ENCODE peak calls at places on chromosome 1, in ten cellular contexts. One of them, this sample, is unnamed.

GRCh38 chr1:36352910-36353878 is 29.7 kb upstream of the EVA1B start:
- DNase-seq in IMR-90: peak
- DNase-seq in Panc1: no peak
- DNase-seq in WERI-Rb-1: no peak
- DNase-seq in GM06990: no peak
- DNase-seq in foreskin fibroblast: peak
- DNase-seq in GM23338: no peak
- DNase-seq in heart left ventricle: no peak
- DNase-seq in AG09309: no peak
- DNase-seq in retinal pigment epithelial cell: no peak
- DNase-seq in this sample: no peak

GRCh38 chr1:32782086-32782485 is 35.1 kb downstream of the YARS1 start:
- DNase-seq in IMR-90: no peak
- DNase-seq in Panc1: no peak
- DNase-seq in AG09309: no peak
- DNase-seq in GM23338: no peak
- DNase-seq in GM06990: no peak
- DNase-seq in heart left ventricle: no peak
- DNase-seq in WERI-Rb-1: no peak
- DNase-seq in retinal pigment epithelial cell: no peak
- DNase-seq in foreskin fibroblast: no peak
- DNase-seq in this sample: no peak

GRCh38 chr1:10267319-10267718 is 56.9 kb downstream of the KIF1B start:
- DNase-seq in IMR-90: peak
- DNase-seq in retinal pigment epithelial cell: no peak
- DNase-seq in WERI-Rb-1: no peak
- DNase-seq in GM23338: no peak
- DNase-seq in AG09309: no peak
- DNase-seq in foreskin fibroblast: peak
- DNase-seq in GM06990: no peak
- DNase-seq in Panc1: no peak
- DNase-seq in heart left ventricle: no peak
- DNase-seq in this sample: no peak

GRCh38 chr1:8284167-8284566 is 33.7 kb upstream of the SLC45A1 start:
- DNase-seq in GM06990: no peak
- DNase-seq in AG09309: no peak
- DNase-seq in WERI-Rb-1: no peak
- DNase-seq in IMR-90: peak
- DNase-seq in foreskin fibroblast: peak
- DNase-seq in Panc1: no peak
- DNase-seq in GM23338: no peak
- DNase-seq in heart left ventricle: no peak
- DNase-seq in retinal pigment epithelial cell: no peak
- DNase-seq in this sample: no peak

GRCh38 chr1:39500862-39501389 is 9.5 kb downstream of the BMP8A start:
- DNase-seq in heart left ventricle: no peak
- DNase-seq in retinal pigment epithelial cell: no peak
- DNase-seq in GM06990: no peak
- DNase-seq in WERI-Rb-1: no peak
- DNase-seq in Panc1: no peak
- DNase-seq in GM23338: no peak
- DNase-seq in IMR-90: no peak
- DNase-seq in AG09309: no peak
- DNase-seq in foreskin fibroblast: no peak
- DNase-seq in this sample: no peak

GRCh38 chr1:154446292-154446691 is 41.1 kb downstream of the IL6R start:
- DNase-seq in GM23338: no peak
- DNase-seq in IMR-90: peak
- DNase-seq in retinal pigment epithelial cell: peak
- DNase-seq in foreskin fibroblast: peak
- DNase-seq in heart left ventricle: no peak
- DNase-seq in WERI-Rb-1: no peak
- DNase-seq in GM06990: no peak
- DNase-seq in Panc1: no peak
- DNase-seq in AG09309: peak
- DNase-seq in this sample: no peak

GRCh38 chr1:66489146-66489545 is 44.8 kb upstream of the SGIP1 start:
- DNase-seq in foreskin fibroblast: peak
- DNase-seq in heart left ventricle: no peak
- DNase-seq in IMR-90: peak
- DNase-seq in WERI-Rb-1: no peak
- DNase-seq in Panc1: no peak
- DNase-seq in retinal pigment epithelial cell: no peak
- DNase-seq in GM06990: no peak
- DNase-seq in AG09309: no peak
- DNase-seq in GM23338: no peak
- DNase-seq in this sample: no peak

GRCh38 chr1:40976952-40977690 is 2.4 kb upstream of the CTPS1 start:
- DNase-seq in heart left ventricle: no peak
- DNase-seq in Panc1: no peak
- DNase-seq in GM06990: no peak
- DNase-seq in retinal pigment epithelial cell: no peak
- DNase-seq in AG09309: no peak
- DNase-seq in GM23338: no peak
- DNase-seq in IMR-90: peak
- DNase-seq in foreskin fibroblast: peak
- DNase-seq in WERI-Rb-1: no peak
- DNase-seq in this sample: no peak

GRCh38 chr1:75083848-75084514 is 50.2 kb upstream of the LHX8 start:
- DNase-seq in foreskin fibroblast: no peak
- DNase-seq in IMR-90: no peak
- DNase-seq in WERI-Rb-1: no peak
- DNase-seq in heart left ventricle: no peak
- DNase-seq in Panc1: no peak
- DNase-seq in GM06990: no peak
- DNase-seq in retinal pigment epithelial cell: no peak
- DNase-seq in GM23338: peak
- DNase-seq in AG09309: no peak
- DNase-seq in this sample: no peak

GRCh38 chr1:221543529-221544120 is 198.3 kb downstream of the DUSP10 start:
- DNase-seq in IMR-90: peak
- DNase-seq in GM23338: peak
- DNase-seq in AG09309: no peak
- DNase-seq in foreskin fibroblast: peak
- DNase-seq in Panc1: no peak
- DNase-seq in GM06990: no peak
- DNase-seq in retinal pigment epithelial cell: no peak
- DNase-seq in WERI-Rb-1: no peak
- DNase-seq in heart left ventricle: no peak
- DNase-seq in this sample: peak

GRCh38 chr1:230851291-230851691 is 17.0 kb downstream of the C1orf198 start:
- DNase-seq in GM23338: peak
- DNase-seq in Panc1: no peak
- DNase-seq in foreskin fibroblast: peak
- DNase-seq in AG09309: no peak
- DNase-seq in retinal pigment epithelial cell: peak
- DNase-seq in GM06990: no peak
- DNase-seq in IMR-90: peak
- DNase-seq in WERI-Rb-1: no peak
- DNase-seq in heart left ventricle: no peak
- DNase-seq in this sample: no peak

GRCh38 chr1:18981242-18981641 is 24.8 kb upstream of the IFFO2 start:
- DNase-seq in WERI-Rb-1: no peak
- DNase-seq in GM23338: no peak
- DNase-seq in retinal pigment epithelial cell: no peak
- DNase-seq in Panc1: no peak
- DNase-seq in IMR-90: no peak
- DNase-seq in GM06990: no peak
- DNase-seq in heart left ventricle: no peak
- DNase-seq in foreskin fibroblast: no peak
- DNase-seq in AG09309: no peak
- DNase-seq in this sample: no peak

GRCh38 chr1:13806108-13806507 is 106.1 kb downstream of the PRDM2 start:
- DNase-seq in foreskin fibroblast: no peak
- DNase-seq in GM06990: no peak
- DNase-seq in retinal pigment epithelial cell: no peak
- DNase-seq in GM23338: no peak
- DNase-seq in IMR-90: no peak
- DNase-seq in heart left ventricle: no peak
- DNase-seq in AG09309: no peak
- DNase-seq in Panc1: no peak
- DNase-seq in WERI-Rb-1: no peak
- DNase-seq in this sample: no peak

GRCh38 chr1:182229907-182230522 is 161.6 kb downstream of the GLUL start:
- DNase-seq in GM06990: no peak
- DNase-seq in retinal pigment epithelial cell: no peak
- DNase-seq in IMR-90: no peak
- DNase-seq in GM23338: peak
- DNase-seq in WERI-Rb-1: peak
- DNase-seq in foreskin fibroblast: peak
- DNase-seq in AG09309: no peak
- DNase-seq in heart left ventricle: no peak
- DNase-seq in Panc1: no peak
- DNase-seq in this sample: no peak

GRCh38 chr1:55143686-55144085 is 71.5 kb downstream of the USP24 start:
- DNase-seq in retinal pigment epithelial cell: no peak
- DNase-seq in heart left ventricle: no peak
- DNase-seq in AG09309: no peak
- DNase-seq in foreskin fibroblast: peak
- DNase-seq in WERI-Rb-1: peak
- DNase-seq in GM23338: peak
- DNase-seq in GM06990: no peak
- DNase-seq in Panc1: no peak
- DNase-seq in IMR-90: no peak
- DNase-seq in this sample: peak
- TF ChIP-seq CTCF in retinal pigment epithelial cell: no peak
- TF ChIP-seq CTCF in heart left ventricle: no peak
- TF ChIP-seq CTCF in AG09309: peak
- TF ChIP-seq CTCF in foreskin fibroblast: no peak
- TF ChIP-seq CTCF in WERI-Rb-1: peak
- TF ChIP-seq CTCF in GM23338: peak
- TF ChIP-seq CTCF in GM06990: no peak
- TF ChIP-seq CTCF in Panc1: peak
- TF ChIP-seq CTCF in IMR-90: no peak
- TF ChIP-seq CTCF in this sample: peak

GRCh38 chr1:54474500-54475235 is 68.5 kb upstream of the SSBP3 start:
- DNase-seq in GM23338: peak
- DNase-seq in IMR-90: no peak
- DNase-seq in GM06990: no peak
- DNase-seq in foreskin fibroblast: no peak
- DNase-seq in WERI-Rb-1: peak
- DNase-seq in retinal pigment epithelial cell: no peak
- DNase-seq in heart left ventricle: peak
- DNase-seq in Panc1: no peak
- DNase-seq in AG09309: no peak
- DNase-seq in this sample: no peak

GRCh38 chr1:54479251-54479650 is 68.8 kb upstream of the ACOT11 start:
- DNase-seq in WERI-Rb-1: no peak
- DNase-seq in AG09309: no peak
- DNase-seq in IMR-90: no peak
- DNase-seq in GM06990: no peak
- DNase-seq in Panc1: no peak
- DNase-seq in retinal pigment epithelial cell: no peak
- DNase-seq in heart left ventricle: no peak
- DNase-seq in GM23338: no peak
- DNase-seq in foreskin fibroblast: no peak
- DNase-seq in this sample: no peak

GRCh38 chr1:54477153-54477561 is 70.9 kb upstream of the ACOT11 start:
- DNase-seq in Panc1: no peak
- DNase-seq in GM23338: no peak
- DNase-seq in AG09309: no peak
- DNase-seq in heart left ventricle: no peak
- DNase-seq in IMR-90: no peak
- DNase-seq in foreskin fibroblast: no peak
- DNase-seq in GM06990: no peak
- DNase-seq in retinal pigment epithelial cell: no peak
- DNase-seq in WERI-Rb-1: no peak
- DNase-seq in this sample: no peak

GRCh38 chr1:54476231-54477109 is 70.3 kb upstream of the SSBP3 start:
- DNase-seq in GM06990: no peak
- DNase-seq in IMR-90: no peak
- DNase-seq in foreskin fibroblast: no peak
- DNase-seq in WERI-Rb-1: no peak
- DNase-seq in Panc1: no peak
- DNase-seq in retinal pigment epithelial cell: no peak
- DNase-seq in AG09309: no peak
- DNase-seq in heart left ventricle: no peak
- DNase-seq in GM23338: no peak
- DNase-seq in this sample: no peak

GRCh38 chr1:54475357-54476230 is 69.4 kb upstream of the SSBP3 start:
- DNase-seq in IMR-90: no peak
- DNase-seq in retinal pigment epithelial cell: no peak
- DNase-seq in heart left ventricle: no peak
- DNase-seq in AG09309: no peak
- DNase-seq in Panc1: no peak
- DNase-seq in GM23338: peak
- DNase-seq in WERI-Rb-1: no peak
- DNase-seq in foreskin fibroblast: no peak
- DNase-seq in GM06990: no peak
- DNase-seq in this sample: no peak
- H3K4me3 ChIP-seq in IMR-90: no peak
- H3K4me3 ChIP-seq in retinal pigment epithelial cell: peak
- H3K4me3 ChIP-seq in heart left ventricle: no peak
- H3K4me3 ChIP-seq in AG09309: no peak
- H3K4me3 ChIP-seq in Panc1: no peak
- H3K4me3 ChIP-seq in GM23338: peak
- H3K4me3 ChIP-seq in WERI-Rb-1: no peak
- H3K4me3 ChIP-seq in foreskin fibroblast: no peak
- H3K4me3 ChIP-seq in GM06990: no peak
- H3K4me3 ChIP-seq in this sample: no peak

DNA sequence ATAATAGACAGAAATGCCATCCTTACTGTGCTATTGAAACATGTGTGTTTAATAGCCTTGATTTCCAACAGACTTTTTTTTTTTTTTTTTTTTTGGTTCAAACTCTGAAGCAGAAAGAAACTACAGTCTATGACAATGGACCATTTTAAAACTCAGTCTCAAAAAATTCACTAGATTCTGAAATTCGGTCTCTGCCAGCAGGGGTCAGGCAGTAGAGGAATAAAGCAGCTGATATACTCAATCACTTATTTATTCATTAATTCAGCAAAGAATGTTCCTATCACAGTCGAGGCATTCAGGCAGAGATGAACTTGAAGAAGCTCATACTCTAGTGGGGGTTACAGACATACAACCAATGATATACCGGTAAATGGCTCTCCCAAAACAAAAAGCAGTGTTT is 260.9 kb upstream of the DMRTA2 start:
- DNase-seq in heart left ventricle: no peak
- DNase-seq in Panc1: no peak
- DNase-seq in IMR-90: no peak
- DNase-seq in foreskin fibroblast: no peak
- DNase-seq in retinal pigment epithelial cell: no peak
- DNase-seq in GM06990: no peak
- DNase-seq in WERI-Rb-1: no peak
- DNase-seq in GM23338: no peak
- DNase-seq in AG09309: no peak
- DNase-seq in this sample: no peak
- TF ChIP-seq CTCF in heart left ventricle: no peak
- TF ChIP-seq CTCF in Panc1: no peak
- TF ChIP-seq CTCF in IMR-90: no peak
- TF ChIP-seq CTCF in foreskin fibroblast: no peak
- TF ChIP-seq CTCF in retinal pigment epithelial cell: peak
- TF ChIP-seq CTCF in GM06990: peak
- TF ChIP-seq CTCF in WERI-Rb-1: no peak
- TF ChIP-seq CTCF in GM23338: peak
- TF ChIP-seq CTCF in AG09309: peak
- TF ChIP-seq CTCF in this sample: no peak

DNA sequence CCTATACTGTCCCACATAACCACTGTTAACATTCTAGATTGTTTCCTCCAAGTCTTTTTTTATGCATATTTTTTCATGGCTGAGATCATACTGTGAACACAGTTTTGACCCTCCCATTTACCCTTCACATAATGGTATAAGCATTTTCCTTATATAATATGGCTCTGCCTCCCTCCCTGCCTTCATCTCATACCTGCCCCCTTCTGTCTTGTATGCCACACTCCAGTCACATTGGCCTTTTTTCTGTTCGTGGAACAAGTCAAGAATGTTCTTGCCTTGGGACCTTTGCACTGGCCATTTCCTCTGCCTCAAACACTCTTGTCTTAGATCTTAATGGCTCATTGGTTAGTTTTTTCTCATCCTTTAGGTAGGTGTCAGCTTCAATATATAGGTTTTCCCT is 24.3 kb upstream of the ELAVL4 start:
- DNase-seq in IMR-90: no peak
- DNase-seq in foreskin fibroblast: no peak
- DNase-seq in GM23338: peak
- DNase-seq in AG09309: no peak
- DNase-seq in GM06990: no peak
- DNase-seq in Panc1: no peak
- DNase-seq in retinal pigment epithelial cell: no peak
- DNase-seq in WERI-Rb-1: no peak
- DNase-seq in heart left ventricle: no peak
- DNase-seq in this sample: no peak
- H3K4me3 ChIP-seq in IMR-90: no peak
- H3K4me3 ChIP-seq in foreskin fibroblast: no peak
- H3K4me3 ChIP-seq in GM23338: no peak
- H3K4me3 ChIP-seq in AG09309: no peak
- H3K4me3 ChIP-seq in GM06990: no peak
- H3K4me3 ChIP-seq in Panc1: no peak
- H3K4me3 ChIP-seq in retinal pigment epithelial cell: no peak
- H3K4me3 ChIP-seq in WERI-Rb-1: no peak
- H3K4me3 ChIP-seq in heart left ventricle: no peak
- H3K4me3 ChIP-seq in this sample: no peak

This sample was measured in GM12865.